ENCODE peak calls at places on chromosomes 16 and 17, in seven cellular contexts. I is fibroblast of pulmonary artery, T is GM13977, J is RWPE1, H is choroid plexus epithelial cell, Z is glutamatergic neuron, N is left lung. L is an unnamed sample.

GRCh38 chr16:14529010-14529669 is 100.9 kb downstream of the PARN start:
- DNase-seq in I (peak; percentile 96), T (peak; percentile 70), J (peak; percentile 57), H (peak; percentile 97), Z (peak; percentile 57), N (no peak), L (peak; percentile 75)

GRCh38 chr17:43701318-43701743 is 39.6 kb upstream of the MEOX1 start:
- DNase-seq in I (peak; percentile 36), T (peak; percentile 56), J (no peak), H (peak; percentile 77), Z (no peak), N (peak; percentile 78), L (peak; percentile 51)

GRCh38 chr17:39264119-39264518 is 38.4 kb upstream of the STAC2 start:
- DNase-seq in I (no peak), T (no peak), J (no peak), H (no peak), Z (no peak), N (no peak), L (no peak)

GRCh38 chr17:62781356-62781755 is 26.8 kb downstream of the MARCHF10 start:
- DNase-seq in I (peak; percentile 57), T (no peak), J (no peak), H (peak; percentile 69), Z (no peak), N (no peak), L (no peak)

GRCh38 chr17:49016775-49017463 is 19.7 kb downstream of the IGF2BP1 start:
- DNase-seq in I (peak; percentile 89), T (no peak), J (peak; percentile 94), H (no peak), Z (no peak), N (no peak), L (no peak)

GRCh38 chr17:30091771-30092170 is 24.8 kb upstream of the NSRP1 start:
- DNase-seq in I (peak; percentile 81), T (no peak), J (no peak), H (peak; percentile 41), Z (no peak), N (no peak), L (no peak)

GRCh38 chr17:20273741-20274500 is 193.4 kb downstream of the LGALS9B start:
- DNase-seq in I (no peak), T (no peak), J (no peak), H (no peak), Z (no peak), N (no peak), L (no peak)

GRCh38 chr16:23155445-23156049 is 6.3 kb upstream of the USP31 start:
- DNase-seq in I (peak; percentile 29), T (no peak), J (no peak), H (peak; percentile 42), Z (peak; percentile 26), N (no peak), L (no peak)

GRCh38 chr17:30273373-30273772 is 18.4 kb downstream of the BLMH start:
- DNase-seq in I (peak; percentile 20), T (no peak), J (no peak), H (peak; percentile 91), Z (no peak), N (no peak), L (no peak)

GRCh38 chr16:71358464-71359031 is at the start of gene CALB2:
- DNase-seq in I (peak; percentile 47), T (peak; percentile 92), J (peak; percentile 62), H (peak; percentile 52), Z (peak; percentile 84), N (peak; percentile 87), L (peak; percentile 91)

GRCh38 chr17:49914096-49914490 is 54.9 kb upstream of the DLX4 start:
- DNase-seq in I (no peak), T (no peak), J (no peak), H (no peak), Z (peak; percentile 68), N (no peak), L (no peak)

GRCh38 chr17:65013613-65014391 is 42.7 kb downstream of the GNA13 start:
- DNase-seq in I (peak; percentile 84), T (peak; percentile 48), J (peak; percentile 48), H (peak; percentile 93), Z (no peak), N (no peak), L (peak; percentile 25)

GRCh38 chr16:58196898-58197313 is 1.0 kb downstream of the CSNK2A2 start:
- DNase-seq in I (peak; percentile 35), T (peak; percentile 28), J (peak; percentile 12), H (peak; percentile 6), Z (no peak), N (no peak), L (peak; percentile 17)

GRCh38 chr17:21131090-21131616 is 4.4 kb downstream of the DHRS7B start:
- DNase-seq in I (no peak), T (no peak), J (no peak), H (no peak), Z (no peak), N (no peak), L (no peak)

GRCh38 chr17:70636517-70637133 is 467.3 kb downstream of the KCNJ2 start:
- DNase-seq in I (peak; percentile 64), T (peak; percentile 31), J (peak; percentile 45), H (peak; percentile 70), Z (no peak), N (no peak), L (peak; percentile 45)

GRCh38 chr16:67447508-67448076 is 16.7 kb downstream of the HSD11B2 start:
- DNase-seq in I (peak; percentile 75), T (peak; percentile 77), J (peak; percentile 32), H (peak; percentile 40), Z (no peak), N (no peak), L (peak; percentile 78)

GRCh38 chr16:48113471-48113870 is 42.3 kb downstream of the ABCC12 start:
- DNase-seq in I (no peak), T (no peak), J (no peak), H (no peak), Z (no peak), N (no peak), L (no peak)
- TF ChIP-seq CTCF in I (no peak), T (peak; percentile 45), J (no peak), H (peak; percentile 46), Z (no peak), N (no peak), L (peak; percentile 12)

GRCh38 chr16:85631230-85631629 is 18.1 kb downstream of the GSE1 start:
- DNase-seq in I (no peak), T (no peak), J (no peak), H (no peak), Z (no peak), N (no peak), L (no peak)

GRCh38 chr16:85633888-85634287 is 20.8 kb downstream of the GSE1 start:
- DNase-seq in I (no peak), T (no peak), J (no peak), H (no peak), Z (no peak), N (no peak), L (no peak)

GRCh38 chr16:85632709-85633437 is 19.8 kb downstream of the GSE1 start:
- DNase-seq in I (no peak), T (no peak), J (no peak), H (no peak), Z (no peak), N (no peak), L (no peak)

GRCh38 chr16:85633438-85633743 is 20.3 kb downstream of the GSE1 start:
- DNase-seq in I (no peak), T (no peak), J (no peak), H (no peak), Z (no peak), N (no peak), L (no peak)

GRCh38 chr16:85631802-85632393 is 18.8 kb downstream of the GSE1 start:
- DNase-seq in I (no peak), T (no peak), J (no peak), H (no peak), Z (no peak), N (no peak), L (no peak)
- TF ChIP-seq CTCF in I (peak; percentile 3), T (peak; percentile 11), J (no peak), H (peak; percentile 21), Z (no peak), N (no peak), L (no peak)

DNA sequence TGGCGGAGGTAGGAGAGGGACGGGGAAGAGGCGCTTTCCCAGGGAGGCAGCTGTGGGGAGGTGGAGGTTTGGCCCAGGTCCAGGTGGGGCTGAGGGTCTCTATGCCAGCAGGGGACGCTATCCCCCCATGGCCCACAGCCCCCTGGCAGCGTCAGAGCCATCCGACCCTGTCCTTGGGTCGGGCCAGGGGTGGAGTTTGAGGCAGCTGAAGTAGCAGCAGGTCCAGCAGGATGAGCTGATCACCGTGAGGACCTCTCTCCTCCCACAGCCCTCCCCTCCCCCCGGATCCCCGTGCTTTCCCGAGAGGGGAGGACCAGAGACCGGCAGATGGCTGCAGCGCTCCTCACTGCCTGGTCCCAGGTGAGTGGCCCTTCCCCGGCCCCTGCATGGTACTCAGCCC is 3.2 kb downstream of the ZNF205 start:
- DNase-seq in I (no peak), T (no peak), J (no peak), H (no peak), Z (peak; percentile 73), N (no peak), L (no peak)
- TF ChIP-seq CTCF in I (no peak), T (no peak), J (no peak), H (no peak), Z (no peak), N (no peak), L (no peak)

DNA sequence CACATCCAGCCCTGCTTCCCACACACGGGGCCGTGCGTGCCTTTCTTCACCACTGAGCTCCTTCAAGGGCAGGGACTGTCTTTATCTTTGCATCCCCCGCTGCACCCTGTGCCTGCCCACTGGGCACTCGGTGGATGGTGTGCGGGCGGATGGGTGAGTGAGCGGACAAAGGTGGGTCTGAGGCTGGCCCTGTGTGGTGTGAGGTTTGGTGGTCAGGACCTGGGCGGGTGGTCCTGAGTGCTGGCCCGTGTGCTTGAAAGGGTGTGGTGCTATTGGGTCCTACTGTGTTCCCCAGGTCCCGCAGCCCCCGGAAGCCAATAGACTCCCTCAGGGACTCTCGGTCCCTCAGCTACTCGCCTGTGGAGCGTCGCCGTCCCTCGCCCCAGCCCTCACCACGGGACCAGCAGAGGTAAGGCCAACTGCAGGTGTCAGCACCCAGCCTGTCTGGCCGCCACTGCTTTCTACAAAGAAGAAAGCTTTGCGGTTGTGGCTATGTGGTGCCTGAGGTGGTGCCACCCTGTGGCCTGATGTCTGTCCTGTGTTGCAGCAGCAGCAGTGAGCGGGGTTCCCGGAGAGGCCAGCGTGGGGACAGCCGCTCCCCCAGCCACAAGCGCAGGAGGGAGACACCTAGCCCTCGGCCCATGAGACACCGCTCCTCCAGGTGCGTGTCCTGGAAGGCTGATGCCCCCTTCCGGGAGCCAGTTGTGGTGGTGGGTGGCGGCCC is 6.9 kb downstream of the ELOB start:
- DNase-seq in I (no peak), T (no peak), J (no peak), H (no peak), Z (no peak), N (no peak), L (no peak)
- TF ChIP-seq CTCF in I (no peak), T (no peak), J (no peak), H (no peak), Z (no peak), N (no peak), L (no peak)

DNA sequence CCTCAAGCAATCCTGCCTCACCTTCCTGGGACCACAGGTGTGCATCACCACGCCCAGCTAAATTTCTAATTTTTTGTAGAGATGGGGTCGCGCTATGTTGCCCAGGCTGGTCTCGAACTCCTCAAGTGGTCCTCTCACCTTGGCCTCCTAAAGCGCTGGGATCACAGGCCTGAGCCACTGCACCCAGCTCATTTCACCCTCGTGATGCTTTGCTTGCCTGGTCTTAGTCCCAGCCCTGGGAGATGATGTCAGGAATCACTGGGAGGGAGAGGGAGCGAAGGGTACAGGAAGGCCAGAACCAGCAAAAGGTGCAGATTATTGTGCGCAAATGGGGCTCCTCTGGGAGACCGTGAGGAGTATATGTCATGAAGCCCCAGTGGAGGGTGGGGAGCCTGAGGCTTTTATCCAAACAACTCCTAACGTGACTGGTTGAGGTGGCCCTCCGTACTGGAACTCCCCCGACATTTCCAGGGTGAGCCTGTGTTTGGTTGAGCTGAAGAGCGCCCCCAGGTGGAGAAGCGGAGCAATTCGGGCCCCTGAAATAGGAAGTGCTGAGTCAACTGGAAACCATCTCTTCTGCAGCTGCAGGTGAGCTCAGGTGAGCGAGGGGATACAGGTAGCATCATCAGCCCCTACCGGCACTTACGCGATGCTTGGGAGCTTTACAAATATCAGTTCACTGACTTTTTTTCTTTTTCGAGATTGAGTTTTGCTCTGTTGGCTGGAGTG is 41.2 kb upstream of the HAPSTR1 start:
- DNase-seq in I (peak; percentile 23), T (no peak), J (no peak), H (peak; percentile 41), Z (peak; percentile 24), N (no peak), L (no peak)
- TF ChIP-seq CTCF in I (peak; percentile 42), T (peak; percentile 63), J (peak; percentile 33), H (peak; percentile 72), Z (peak; percentile 74), N (peak; percentile 16), L (no peak)

L was measured in GM20000.